ENCODE peak calls at places on chromosomes 1 and 21, in four cellular contexts. S is IMR-90, E is K562, Q is GM12878. U is an unnamed sample.

GRCh38 chr1:115545791-115546733 is 95.7 kb upstream of the VANGL1 start:
- DNase-seq in Q (no peak), E (peak; percentile 30), S (peak; percentile 95), U (peak; percentile 56)

GRCh38 chr1:40305451-40305850 is 11.6 kb downstream of the COL9A2 start:
- DNase-seq in S (no peak), E (peak; percentile 62), Q (no peak), U (no peak)

GRCh38 chr1:20603473-20604464 is 14.9 kb downstream of the CDA start:
- DNase-seq in Q (no peak), E (no peak), S (peak; percentile 96), U (no peak)

GRCh38 chr1:157147906-157148717 is 9.9 kb upstream of the ETV3 start:
- DNase-seq in Q (no peak), S (peak; percentile 43), E (no peak), U (no peak)

GRCh38 chr1:8458607-8459006 is 140.7 kb downstream of the SLC45A1 start:
- DNase-seq in S (no peak), E (no peak), Q (no peak), U (no peak)

GRCh38 chr1:169121146-169121923 is 14.8 kb downstream of the ATP1B1 start:
- DNase-seq in S (peak; percentile 15), Q (no peak), E (no peak), U (no peak)

GRCh38 chr1:7586031-7586941 is 184.8 kb upstream of the VAMP3 start:
- DNase-seq in E (peak; percentile 56), Q (no peak), S (no peak), U (no peak)

GRCh38 chr21:40194181-40194580 is 326.9 kb downstream of the PCP4 start:
- DNase-seq in E (no peak), Q (no peak), S (no peak), U (no peak)

GRCh38 chr1:180728472-180729106 is 96.8 kb downstream of the XPR1 start:
- DNase-seq in S (no peak), E (no peak), Q (no peak), U (no peak)

GRCh38 chr1:83882906-83883305 is 116.0 kb downstream of the TTLL7 start:
- DNase-seq in E (peak; percentile 13), S (peak; percentile 58), Q (no peak), U (peak; percentile 57)

GRCh38 chr1:177928194-177928593 is 41.7 kb downstream of the SEC16B start:
- DNase-seq in S (peak; percentile 61), Q (no peak), E (no peak), U (peak; percentile 22)

GRCh38 chr1:55275976-55276375 is 60.8 kb upstream of the USP24 start:
- DNase-seq in S (peak; percentile 28), Q (no peak), E (peak; percentile 76), U (peak; percentile 57)

GRCh38 chr1:89995595-89996397 is 886 bp downstream of the ZNF326 start:
- DNase-seq in E (peak; percentile 11), Q (no peak), S (no peak), U (peak; percentile 71)

GRCh38 chr1:84913025-84913892 is 20.3 kb upstream of the LPAR3 start:
- DNase-seq in S (peak; percentile 24), Q (no peak), E (no peak), U (no peak)

GRCh38 chr1:66412689-66413088 is 121.3 kb upstream of the SGIP1 start:
- DNase-seq in E (no peak), Q (no peak), S (peak; percentile 25), U (peak; percentile 7)

GRCh38 chr1:212491454-212491853 is 58.7 kb downstream of the NENF start:
- DNase-seq in S (no peak), E (no peak), Q (no peak), U (no peak)

GRCh38 chr1:175498002-175498401 is 245.4 kb downstream of the TNR start:
- DNase-seq in Q (no peak), S (no peak), E (no peak), U (no peak)

GRCh38 chr1:235325854-235326253 is 2.1 kb downstream of the ARID4B start:
- DNase-seq in Q (no peak), E (no peak), S (no peak), U (no peak)

GRCh38 chr1:116330342-116330652 is 42.7 kb upstream of the ATP1A1 start:
- DNase-seq in E (no peak), S (no peak), Q (no peak), U (no peak)

GRCh38 chr1:37137018-37137417 is 102.7 kb upstream of the GRIK3 start:
- DNase-seq in Q (no peak), E (no peak), S (no peak), U (no peak)

GRCh38 chr1:31666290-31666963 is 21.8 kb upstream of the PEF1 start:
- DNase-seq in E (no peak), Q (no peak), S (peak; percentile 46), U (no peak)

GRCh38 chr1:2275796-2276536 is 47.8 kb downstream of the SKI start:
- DNase-seq in S (peak; percentile 49), Q (no peak), E (peak; percentile 33), U (no peak)

GRCh38 chr1:118317836-118318614 is 133.0 kb upstream of the SPAG17 start:
- DNase-seq in S (no peak), Q (no peak), E (no peak), U (no peak)

GRCh38 chr1:35852241-35852640 is 30.8 kb upstream of the AGO1 start:
- DNase-seq in S (no peak), E (no peak), Q (no peak), U (no peak)

GRCh38 chr1:162040657-162041056 is 17.0 kb upstream of the OLFML2B start:
- DNase-seq in S (peak; percentile 50), E (peak; percentile 13), Q (no peak), U (peak; percentile 40)

GRCh38 chr1:25867210-25867991 is 8.1 kb downstream of the PAQR7 start:
- DNase-seq in E (no peak), Q (no peak), S (no peak), U (no peak)

GRCh38 chr1:205492201-205492667 is 12.2 kb upstream of the CDK18 start:
- DNase-seq in S (no peak), Q (no peak), E (no peak), U (no peak)

GRCh38 chr1:1200876-1201810 is 5.2 kb downstream of the TNFRSF18 start:
- DNase-seq in S (peak; percentile 63), E (peak; percentile 79), Q (no peak), U (peak; percentile 10)
- TF ChIP-seq FOS in S (peak; percentile 86), E (no peak), Q (no peak), U (no peak)

DNA sequence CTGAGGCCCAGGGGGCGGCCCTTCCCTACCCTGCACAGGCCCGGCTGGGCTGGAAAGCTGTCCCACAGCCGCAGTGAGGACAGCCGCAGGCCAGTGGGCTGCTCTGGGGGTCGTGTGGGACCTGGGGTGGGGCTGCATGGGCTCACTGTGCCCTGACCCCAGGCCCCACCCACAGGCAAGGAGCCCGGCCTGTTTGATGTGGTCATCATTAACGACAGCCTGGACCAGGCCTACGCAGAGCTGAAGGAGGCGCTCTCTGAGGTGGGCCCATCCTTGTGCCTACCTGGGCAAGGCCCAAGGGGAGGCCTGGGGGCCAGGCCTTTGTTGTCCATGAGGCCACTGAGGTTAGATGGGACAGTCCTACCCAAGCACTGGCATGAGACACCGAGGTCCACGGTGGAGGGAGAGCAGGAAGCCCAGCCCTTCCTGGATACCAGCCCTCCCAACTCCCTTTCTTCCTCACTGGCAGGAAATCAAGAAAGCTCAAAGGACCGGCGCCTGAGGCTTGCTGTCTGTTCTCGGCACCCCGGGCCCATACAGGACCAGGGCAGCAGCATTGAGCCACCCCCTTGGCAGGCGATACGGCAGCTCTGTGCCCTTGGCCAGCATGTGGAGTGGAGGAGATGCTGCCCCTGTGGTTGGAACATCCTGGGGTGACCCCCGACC is 1.4 kb upstream of the GJC2 start:
- DNase-seq in E (no peak), Q (no peak), S (no peak), U (peak; percentile 20)
- TF ChIP-seq FOS in E (no peak), Q (no peak), S (no peak), U (no peak)

GRCh38 chr1:109579044-109579443 is 30.6 kb downstream of the GNAI3 start:
- DNase-seq in Q (no peak), E (no peak), S (peak; percentile 46), U (no peak)
- TF ChIP-seq FOS in Q (no peak), E (no peak), S (no peak), U (no peak)

GRCh38 chr1:16392740-16393139 is 25.7 kb downstream of the SZRD1 start:
- DNase-seq in S (peak; percentile 38), Q (no peak), E (no peak), U (no peak)

GRCh38 chr1:16394178-16394521 is 27.1 kb downstream of the SZRD1 start:
- DNase-seq in S (no peak), E (no peak), Q (no peak), U (no peak)

GRCh38 chr1:16394977-16395376 is 27.9 kb downstream of the SZRD1 start:
- DNase-seq in Q (no peak), E (no peak), S (no peak), U (no peak)

GRCh38 chr1:16393255-16394177 is 26.5 kb downstream of the SZRD1 start:
- DNase-seq in S (no peak), Q (no peak), E (no peak), U (no peak)

DNA sequence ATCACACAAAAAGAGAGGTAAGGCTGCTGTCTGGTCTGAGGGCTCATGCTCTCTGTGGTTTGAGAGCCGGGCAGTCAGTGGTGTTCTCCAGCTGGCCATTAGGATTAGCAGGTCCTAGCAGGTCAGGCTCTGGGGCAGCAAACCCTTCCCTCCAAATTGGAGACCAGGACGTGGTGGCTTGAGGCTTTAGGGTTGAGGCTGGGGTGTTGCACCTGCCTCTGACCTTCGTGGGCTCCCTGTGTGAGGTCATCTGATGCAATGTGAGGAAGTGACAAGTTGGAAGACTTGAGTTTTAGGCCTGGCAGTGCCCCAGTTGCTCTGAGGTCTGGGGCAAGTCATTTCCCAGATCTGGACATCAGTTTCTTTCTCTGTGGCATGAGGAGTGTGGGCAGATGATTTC is 24.4 kb downstream of the SZRD1 start:
- DNase-seq in E (no peak), S (no peak), Q (no peak), U (no peak)
- TF ChIP-seq FOS in E (no peak), S (no peak), Q (no peak), U (no peak)

GRCh38 chr1:203362561-203363055 is 11.7 kb upstream of the FMOD start:
- DNase-seq in Q (no peak), S (no peak), E (no peak), U (no peak)

GRCh38 chr1:203364806-203365205 is 13.9 kb upstream of the FMOD start:
- DNase-seq in S (no peak), Q (no peak), E (no peak), U (no peak)

GRCh38 chr1:203364013-203364730 is 13.2 kb upstream of the FMOD start:
- DNase-seq in E (peak; percentile 59), Q (no peak), S (no peak), U (no peak)

GRCh38 chr1:203360772-203361171 is 9.8 kb upstream of the FMOD start:
- DNase-seq in S (no peak), Q (no peak), E (no peak), U (no peak)

GRCh38 chr1:203361843-203362524 is 11.1 kb upstream of the FMOD start:
- DNase-seq in E (no peak), Q (no peak), S (peak; percentile 82), U (no peak)
- TF ChIP-seq FOS in E (no peak), Q (no peak), S (peak; percentile 32), U (no peak)

GRCh38 chr21:46092026-46092764 is 5.7 kb upstream of the COL6A2 start:
- DNase-seq in S (peak; percentile 99), Q (no peak), E (no peak), U (no peak)
- TF ChIP-seq FOS in S (peak; percentile 84), Q (no peak), E (no peak), U (no peak)